ENCODE peak calls at places on chromosomes 12 and 14, in ten cellular contexts. P is GDM1; V is heart left ventricle; N is T-helper 22 cell; B is skeletal muscle cell; W is posterior cingulate gyrus; R is SJSA1; I is fibroblast of mammary gland; S is putamen; H is activated CD4-positive, alpha-beta T cell treated with anti-CD3 and anti-CD28 coated beads, Interleukin-2, amount 10 ng/mL, durations not matched to agents 7 days and 5 days. O is an unnamed sample.

GRCh38 chr12:8742501-8742900 is 44.7 kb downstream of the RIMKLB start:
- DNase-seq in P (no peak), V (no peak), N (no peak), B (peak), W (no peak), R (no peak), I (peak), S (no peak), H (no peak), O (no peak)

GRCh38 chr12:119578112-119578511 is 15.5 kb upstream of the TMEM233 start:
- DNase-seq in P (no peak), V (no peak), N (no peak), B (peak), W (no peak), R (no peak), I (peak), S (no peak), H (no peak), O (peak)

GRCh38 chr12:41264281-41264680 is 76.2 kb downstream of the PDZRN4 start:
- DNase-seq in P (no peak), V (no peak), N (no peak), B (no peak), W (no peak), R (no peak), I (peak), S (peak), H (no peak), O (no peak)

GRCh38 chr12:14357496-14357895 is 8.0 kb upstream of the ATF7IP start:
- DNase-seq in P (no peak), V (no peak), N (no peak), B (no peak), W (no peak), R (no peak), I (no peak), S (no peak), H (no peak), O (no peak)

GRCh38 chr14:77872971-77873370 is 73.1 kb downstream of the ADCK1 start:
- DNase-seq in P (no peak), V (no peak), N (no peak), B (no peak), W (no peak), R (no peak), I (no peak), S (no peak), H (no peak), O (no peak)

GRCh38 chr12:104171785-104172563 is 34.0 kb upstream of the NFYB start:
- DNase-seq in P (no peak), V (no peak), N (no peak), B (no peak), W (no peak), R (no peak), I (no peak), S (no peak), H (no peak), O (no peak)

GRCh38 chr12:60123443-60124000 is 527.7 kb downstream of the SLC16A7 start:
- DNase-seq in P (no peak), V (no peak), N (no peak), B (peak), W (no peak), R (no peak), I (peak), S (no peak), H (no peak), O (no peak)

GRCh38 chr12:105331805-105332251 is 1.3 kb downstream of the C12orf75 start:
- DNase-seq in P (no peak), V (no peak), N (no peak), B (no peak), W (no peak), R (peak), I (no peak), S (no peak), H (peak), O (no peak)

GRCh38 chr12:28424965-28425364 is 234.7 kb downstream of the CCDC91 start:
- DNase-seq in P (no peak), V (peak), N (no peak), B (peak), W (no peak), R (peak), I (peak), S (peak), H (no peak), O (no peak)

GRCh38 chr12:25377475-25378179 is 126.9 kb upstream of the KRAS start:
- DNase-seq in P (no peak), V (no peak), N (no peak), B (peak), W (peak), R (peak), I (peak), S (no peak), H (peak), O (peak)

GRCh38 chr12:34304001-34304400 is 281.7 kb downstream of the ALG10 start:
- DNase-seq in P (no peak), V (no peak), N (no peak), B (no peak), W (no peak), R (no peak), I (no peak), S (no peak), H (no peak), O (no peak)

GRCh38 chr14:97618917-97619690 is 821.9 kb downstream of the VRK1 start:
- DNase-seq in P (no peak), V (no peak), N (no peak), B (no peak), W (no peak), R (no peak), I (no peak), S (no peak), H (no peak), O (no peak)

GRCh38 chr14:77562681-77563080 is 53.8 kb downstream of the SPTLC2 start:
- DNase-seq in P (no peak), V (no peak), N (no peak), B (peak), W (no peak), R (no peak), I (peak), S (no peak), H (no peak), O (no peak)

GRCh38 chr12:132941336-132941954 is 14.7 kb downstream of the ZNF605 start:
- DNase-seq in P (no peak), V (no peak), N (no peak), B (no peak), W (no peak), R (peak), I (no peak), S (no peak), H (no peak), O (no peak)

GRCh38 chr12:25236190-25236589 is 14.5 kb downstream of the KRAS start:
- DNase-seq in P (no peak), V (no peak), N (no peak), B (no peak), W (no peak), R (no peak), I (peak), S (no peak), H (no peak), O (no peak)

GRCh38 chr12:10362828-10363664 is 26.8 kb downstream of the KLRK1 start:
- DNase-seq in P (no peak), V (no peak), N (no peak), B (no peak), W (no peak), R (peak), I (no peak), S (no peak), H (no peak), O (no peak)

GRCh38 chr12:101414533-101415119 is 7.1 kb upstream of the ARL1 start:
- DNase-seq in P (peak), V (no peak), N (no peak), B (peak), W (no peak), R (peak), I (peak), S (peak), H (peak), O (peak)

GRCh38 chr12:58777815-58778214 is 142.5 kb downstream of the LRIG3 start:
- DNase-seq in P (no peak), V (no peak), N (no peak), B (no peak), W (no peak), R (no peak), I (no peak), S (no peak), H (no peak), O (no peak)

GRCh38 chr12:67211494-67211893 is 57.7 kb upstream of the CAND1 start:
- DNase-seq in P (no peak), V (no peak), N (no peak), B (no peak), W (no peak), R (no peak), I (no peak), S (no peak), H (no peak), O (no peak)

GRCh38 chr14:101960225-101960624 is 4.1 kb upstream of the DYNC1H1 start:
- DNase-seq in P (no peak), V (no peak), N (no peak), B (no peak), W (no peak), R (peak), I (peak), S (no peak), H (peak), O (no peak)

GRCh38 chr14:61090432-61091216 is 109.6 kb downstream of the SLC38A6 start:
- DNase-seq in P (no peak), V (no peak), N (no peak), B (no peak), W (no peak), R (no peak), I (no peak), S (no peak), H (no peak), O (no peak)

GRCh38 chr14:73759183-73759713 is 45.1 kb upstream of the PNMA1 start:
- DNase-seq in P (peak), V (peak), N (peak), B (no peak), W (peak), R (peak), I (peak), S (no peak), H (peak), O (peak)

GRCh38 chr12:100157427-100157821 is 14.8 kb upstream of the BLTP3B start:
- DNase-seq in P (no peak), V (no peak), N (no peak), B (no peak), W (no peak), R (no peak), I (no peak), S (no peak), H (no peak), O (no peak)

GRCh38 chr12:108696996-108697290 is 34.4 kb downstream of the CORO1C start:
- DNase-seq in P (no peak), V (no peak), N (no peak), B (no peak), W (no peak), R (no peak), I (no peak), S (no peak), H (no peak), O (no peak)

O was measured in Ammon's horn.